ENCODE peak calls at places on chromosomes 12 and 14, in four cellular contexts. O is right lobe of liver, R is adrenal gland, H is transverse colon. E is an unnamed sample.

GRCh38 chr14:50947446-50947845 is 3.2 kb upstream of the PYGL start:
- DNase-seq in R (no peak), H (no peak), O (no peak), E (no peak)

GRCh38 chr12:48851883-48852733 is at the start of gene DDX23:
- DNase-seq in R (peak; percentile 96), H (peak; percentile 95), O (peak; percentile 95), E (peak; percentile 93)

GRCh38 chr12:53601296-53601847 is 24.8 kb downstream of the ATF7 start:
- DNase-seq in O (no peak), R (no peak), H (no peak), E (no peak)

GRCh38 chr12:96073346-96074336 is 38.3 kb upstream of the LTA4H start:
- DNase-seq in H (no peak), O (no peak), R (no peak), E (no peak)

GRCh38 chr12:132309162-132310086 is 20.0 kb downstream of the GALNT9 start:
- DNase-seq in H (no peak), O (peak; percentile 39), R (no peak), E (no peak)

GRCh38 chr12:32390572-32391219 is 8.7 kb upstream of the FGD4 start:
- DNase-seq in R (peak; percentile 27), H (peak; percentile 46), O (peak; percentile 57), E (no peak)

GRCh38 chr12:130427381-130427887 is 89.7 kb downstream of the PIWIL1 start:
- DNase-seq in O (no peak), H (peak; percentile 2), R (no peak), E (no peak)

GRCh38 chr14:44898547-44898946 is 63.2 kb downstream of the KLHL28 start:
- DNase-seq in H (no peak), R (no peak), O (no peak), E (no peak)

GRCh38 chr12:15963271-15963670 is 52.1 kb downstream of the DERA start:
- DNase-seq in H (no peak), R (no peak), O (no peak), E (no peak)

GRCh38 chr14:34018564-34019244 is 67.8 kb upstream of the EGLN3 start:
- DNase-seq in O (no peak), R (no peak), H (no peak), E (no peak)

GRCh38 chr14:101891471-101891870 is 72.9 kb upstream of the DYNC1H1 start:
- DNase-seq in H (peak; percentile 4), R (no peak), O (no peak), E (no peak)

GRCh38 chr12:67698711-67699603 is 50.4 kb downstream of the DYRK2 start:
- DNase-seq in H (no peak), R (no peak), O (no peak), E (no peak)

GRCh38 chr14:72594099-72594901 is 299.6 kb downstream of the DPF3 start:
- DNase-seq in O (no peak), H (no peak), R (no peak), E (no peak)

GRCh38 chr14:104870368-104871144 is 5.5 kb downstream of the CEP170B start:
- DNase-seq in O (peak; percentile 57), R (no peak), H (peak; percentile 44), E (no peak)

GRCh38 chr12:101698782-101699347 is 1.4 kb downstream of the CHPT1 start:
- DNase-seq in H (no peak), O (no peak), R (peak; percentile 21), E (no peak)

GRCh38 chr12:1034726-1035457 is 43.9 kb downstream of the ERC1 start:
- DNase-seq in H (no peak), R (no peak), O (no peak), E (no peak)

GRCh38 chr14:85532981-85533820 is 3.3 kb downstream of the FLRT2 start:
- DNase-seq in R (peak; percentile 64), H (no peak), O (peak; percentile 53), E (peak; percentile 25)

GRCh38 chr12:75853621-75854020 is 178.0 kb downstream of the PHLDA1 start:
- DNase-seq in R (peak; percentile 8), H (no peak), O (no peak), E (no peak)

GRCh38 chr12:124531281-124531745 is 36.1 kb downstream of the NCOR2 start:
- DNase-seq in R (no peak), H (no peak), O (no peak), E (no peak)

GRCh38 chr12:101781834-101782543 is 42.7 kb upstream of the SYCP3 start:
- DNase-seq in H (no peak), O (no peak), R (no peak), E (no peak)

GRCh38 chr14:96805906-96806305 is 8.7 kb downstream of the VRK1 start:
- DNase-seq in R (no peak), H (peak; percentile 60), O (no peak), E (no peak)

GRCh38 chr12:93091851-93092558 is 162.9 kb upstream of the EEA1 start:
- DNase-seq in O (no peak), H (no peak), R (no peak), E (no peak)

GRCh38 chr14:37013116-37013515 is 159.3 kb downstream of the SLC25A21 start:
- DNase-seq in H (no peak), R (no peak), O (no peak), E (no peak)

GRCh38 chr14:104218361-104219180 is 80.2 kb downstream of the KIF26A start:
- DNase-seq in R (no peak), O (peak; percentile 40), H (peak; percentile 3), E (no peak)

GRCh38 chr12:62726471-62726980 is 208.4 kb downstream of the PPM1H start:
- DNase-seq in R (no peak), H (no peak), O (no peak), E (no peak)

GRCh38 chr12:70214972-70215617 is 28.1 kb upstream of the CNOT2 start:
- DNase-seq in R (no peak), H (no peak), O (no peak), E (no peak)

GRCh38 chr12:113439301-113439597 is 17.1 kb downstream of the SDSL start:
- DNase-seq in H (no peak), O (no peak), R (no peak), E (no peak)

GRCh38 chr12:26680724-26681455 is 152.1 kb downstream of the ITPR2 start:
- DNase-seq in O (no peak), H (no peak), R (no peak), E (no peak)

GRCh38 chr12:54431911-54432814 is 13.1 kb upstream of the ITGA5 start:
- DNase-seq in H (peak; percentile 66), R (peak; percentile 91), O (no peak), E (no peak)

GRCh38 chr12:129520736-129521135 is 383.1 kb downstream of the TMEM132D start:
- DNase-seq in O (no peak), R (no peak), H (no peak), E (no peak)

GRCh38 chr12:69389836-69390235 is 30.3 kb downstream of the YEATS4 start:
- DNase-seq in R (no peak), O (no peak), H (no peak), E (no peak)

GRCh38 chr12:124618291-124618902 is 51.0 kb upstream of the NCOR2 start:
- DNase-seq in R (no peak), O (no peak), H (no peak), E (no peak)

DNA sequence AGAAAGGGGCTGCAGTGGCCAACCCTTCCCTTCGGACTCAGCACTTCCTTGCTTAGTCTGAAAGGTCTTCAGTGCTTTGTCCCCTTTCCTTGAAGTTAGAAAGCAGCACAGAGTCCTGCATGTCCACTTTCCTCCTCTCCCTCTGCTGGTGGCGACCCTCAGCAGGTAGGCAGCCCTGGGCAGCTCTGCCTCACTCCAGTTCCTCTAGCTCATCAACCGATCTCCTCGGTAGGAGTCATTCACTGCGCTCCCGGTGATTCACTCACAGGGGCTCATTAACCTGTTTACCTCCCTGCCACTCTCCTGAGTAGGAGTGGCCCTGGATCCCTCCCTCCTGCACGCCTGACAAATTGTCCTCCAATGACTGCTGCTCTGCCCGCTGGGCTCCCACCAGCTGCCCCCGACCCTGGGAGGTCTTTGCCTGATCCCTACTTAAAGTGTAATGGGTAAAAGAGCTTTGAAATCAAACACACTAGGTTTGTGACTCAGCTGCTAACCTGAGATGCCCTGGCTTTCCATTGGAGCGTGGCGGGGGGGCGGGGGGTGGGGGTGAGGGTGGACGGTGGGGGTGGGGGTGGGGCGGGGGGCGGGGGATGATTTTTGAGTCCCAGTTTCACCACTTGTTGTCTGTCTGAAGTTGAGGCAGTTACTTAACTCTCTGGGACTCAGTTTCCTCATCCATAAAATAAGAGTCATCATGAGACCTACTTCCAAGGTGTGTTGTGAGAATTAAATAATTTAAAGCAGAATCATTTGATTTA is 4.2 kb downstream of the SCNN1A start:
- DNase-seq in R (peak; percentile 73), O (peak; percentile 61), H (peak; percentile 84), E (peak; percentile 92)
- TF ChIP-seq POLR2A in R (no peak), O (no peak), H (peak; percentile 85), E (peak; percentile 91)

DNA sequence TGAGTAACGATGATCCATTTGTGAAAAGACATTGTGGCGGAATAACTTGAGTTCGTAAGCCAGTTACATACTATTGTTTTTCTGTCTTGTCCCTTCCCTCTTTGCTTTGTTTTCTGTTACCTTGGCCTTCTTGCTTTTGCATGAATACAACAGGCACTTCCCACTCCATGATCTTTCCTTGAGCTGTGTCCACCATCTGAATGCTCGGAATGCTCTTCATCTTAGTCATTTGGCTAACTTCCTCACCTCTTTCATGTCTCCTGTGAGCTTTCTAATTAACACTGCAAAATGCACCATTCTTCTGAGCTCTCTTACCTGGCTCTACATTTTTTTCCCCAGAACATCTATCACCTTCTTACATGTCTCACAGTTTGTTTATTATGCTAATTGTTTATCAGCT is 10.0 kb downstream of the KNTC1 start:
- DNase-seq in R (no peak), O (no peak), H (no peak), E (no peak)
- TF ChIP-seq POLR2A in R (no peak), O (no peak), H (no peak), E (no peak)

GRCh38 chr14:59464651-59465569 is at the start of gene GPR135:
- DNase-seq in R (peak; percentile 80), O (peak; percentile 86), H (peak; percentile 72), E (peak; percentile 54)
- TF ChIP-seq POLR2A in R (peak; percentile 12), O (no peak), H (no peak), E (peak; percentile 7)

DNA sequence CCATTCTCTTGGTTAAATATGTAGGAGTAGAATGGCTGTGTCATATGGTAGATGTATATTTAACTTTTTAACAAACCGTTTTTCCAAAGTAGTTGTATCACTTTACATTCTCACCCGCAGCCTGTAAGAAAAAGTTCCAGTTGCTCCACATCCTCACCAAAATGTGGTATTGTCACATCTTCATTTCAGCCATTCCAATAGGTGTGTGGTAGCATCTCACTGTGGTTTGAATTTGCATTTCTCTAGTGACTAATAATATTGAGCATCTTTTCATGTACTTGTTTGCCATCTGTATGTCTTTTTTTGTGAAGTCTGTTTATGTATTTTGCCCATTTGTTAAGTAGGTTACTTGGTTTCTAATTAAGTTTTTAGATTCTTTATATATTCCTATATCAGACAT is 78.6 kb downstream of the TBK1 start:
- DNase-seq in R (no peak), H (no peak), O (no peak), E (no peak)
- TF ChIP-seq POLR2A in R (no peak), H (no peak), O (no peak), E (no peak)

GRCh38 chr12:8026282-8026637 is 6.3 kb upstream of the FOXJ2 start:
- DNase-seq in O (no peak), R (no peak), H (no peak), E (no peak)
- TF ChIP-seq POLR2A in O (peak; percentile 48), R (peak; percentile 38), H (no peak), E (no peak)

GRCh38 chr12:89015419-89015818 is 336.9 kb downstream of the DUSP6 start:
- DNase-seq in O (no peak), R (no peak), H (no peak), E (no peak)
- TF ChIP-seq POLR2A in O (no peak), R (no peak), H (no peak), E (no peak)

GRCh38 chr14:77457115-77457521 is 283 bp downstream of the VIPAS39 start:
- DNase-seq in H (no peak), R (no peak), O (no peak), E (no peak)
- TF ChIP-seq POLR2A in H (peak; percentile 70), R (no peak), O (peak; percentile 73), E (no peak)